ENCODE peak calls at places on chromosomes 3 and 15, in six cellular contexts. F is cardiac fibroblast; T is naive thymus-derived CD8-positive, alpha-beta T cell; B is RWPE1; M is spleen; E is Peyer's patch. S is an unnamed sample.

GRCh38 chr3:14147617-14148016 is 22.8 kb downstream of the TMEM43 start:
- DNase-seq in M (peak; percentile 21), F (no peak), T (no peak), E (no peak), B (no peak), S (no peak)

GRCh38 chr3:66582721-66583141 is 81.9 kb upstream of the LRIG1 start:
- DNase-seq in F (no peak), E (peak; percentile 48), T (peak; percentile 43), B (no peak), M (peak; percentile 83), S (peak; percentile 42)

GRCh38 chr3:147915057-147915456 is 505.9 kb downstream of the ZIC1 start:
- DNase-seq in F (peak; percentile 29), M (no peak), E (no peak), T (no peak), B (no peak), S (no peak)

GRCh38 chr3:29643034-29643425 is 362.2 kb downstream of the RBMS3 start:
- DNase-seq in M (no peak), F (no peak), T (no peak), E (no peak), B (no peak), S (no peak)

GRCh38 chr3:10198761-10199688 is 34.3 kb downstream of the IRAK2 start:
- DNase-seq in E (no peak), M (peak; percentile 84), T (peak; percentile 69), F (peak; percentile 96), B (peak; percentile 44), S (peak; percentile 64)

GRCh38 chr15:78663703-78664102 is 22.7 kb upstream of the CHRNB4 start:
- DNase-seq in T (no peak), M (no peak), B (no peak), E (no peak), F (no peak), S (no peak)

GRCh38 chr3:126208182-126208581 is 27.8 kb upstream of the ALDH1L1 start:
- DNase-seq in T (no peak), F (peak; percentile 64), B (no peak), M (no peak), E (no peak), S (no peak)

GRCh38 chr15:100114526-100114925 is 227.2 kb downstream of the ADAMTS17 start:
- DNase-seq in T (no peak), E (peak; percentile 20), M (peak; percentile 33), F (peak; percentile 45), B (no peak), S (no peak)

GRCh38 chr15:79248183-79248582 is 34.3 kb upstream of the ANKRD34C start:
- DNase-seq in E (no peak), F (no peak), M (no peak), B (no peak), T (no peak), S (no peak)

GRCh38 chr3:25469609-25470008 is 41.5 kb downstream of the RARB start:
- DNase-seq in E (no peak), F (no peak), B (no peak), T (no peak), M (no peak), S (no peak)

GRCh38 chr3:48644898-48645760 is 9.9 kb upstream of the SLC26A6 start:
- DNase-seq in T (no peak), F (no peak), M (no peak), E (no peak), B (no peak), S (no peak)

GRCh38 chr15:100098705-100099104 is 243.1 kb downstream of the ADAMTS17 start:
- DNase-seq in F (no peak), T (no peak), B (no peak), E (no peak), M (no peak), S (no peak)

GRCh38 chr3:185365281-185366211 is 2.6 kb downstream of the MAP3K13 start:
- DNase-seq in F (no peak), B (no peak), M (no peak), E (no peak), T (no peak), S (no peak)

GRCh38 chr3:197305854-197306253 is 7.4 kb upstream of the DLG1 start:
- DNase-seq in B (no peak), E (no peak), F (peak; percentile 71), M (no peak), T (no peak), S (no peak)

GRCh38 chr3:52346623-52347530 is 30.8 kb downstream of the DNAH1 start:
- DNase-seq in T (no peak), E (no peak), M (no peak), B (no peak), F (peak; percentile 58), S (no peak)

GRCh38 chr15:58628206-58629057 is 121.1 kb downstream of the ADAM10 start:
- DNase-seq in F (peak; percentile 33), E (no peak), T (no peak), B (no peak), M (no peak), S (no peak)

GRCh38 chr3:189664311-189664710 is 33.1 kb downstream of the TP63 start:
- DNase-seq in F (peak; percentile 97), M (no peak), T (no peak), E (no peak), B (peak; percentile 63), S (no peak)

GRCh38 chr3:141049681-141050080 is 1.5 kb upstream of the SPSB4 start:
- DNase-seq in M (no peak), E (no peak), F (no peak), B (no peak), T (no peak), S (no peak)

GRCh38 chr3:81244196-81244595 is 517.2 kb downstream of the GBE1 start:
- DNase-seq in T (no peak), E (no peak), M (no peak), B (no peak), F (no peak), S (no peak)

GRCh38 chr3:104582092-104582491 is 784.6 kb upstream of the ALCAM start:
- DNase-seq in B (no peak), M (no peak), T (no peak), F (peak; percentile 17), E (no peak), S (no peak)

GRCh38 chr15:100764778-100765457 is 114.7 kb upstream of the ALDH1A3 start:
- DNase-seq in B (no peak), E (no peak), M (peak; percentile 64), F (peak; percentile 8), T (no peak), S (no peak)

GRCh38 chr15:93146196-93146595 is 57.2 kb upstream of the RGMA start:
- DNase-seq in E (no peak), F (no peak), B (no peak), T (no peak), M (no peak), S (no peak)

GRCh38 chr3:62559831-62560445 is 186.6 kb upstream of the FEZF2 start:
- DNase-seq in M (no peak), T (no peak), E (no peak), F (peak; percentile 74), B (no peak), S (no peak)

GRCh38 chr3:13073042-13073906 is at the start of gene IQSEC1:
- DNase-seq in M (peak; percentile 94), F (peak; percentile 3), E (peak; percentile 63), B (peak; percentile 6), T (peak; percentile 67), S (peak; percentile 44)

GRCh38 chr3:71010731-71011455 is 572.6 kb downstream of the FOXP1 start:
- DNase-seq in E (no peak), B (no peak), T (peak; percentile 51), M (no peak), F (no peak), S (no peak)

GRCh38 chr3:150439657-150440056 is 31.6 kb downstream of the TSC22D2 start:
- DNase-seq in M (no peak), B (no peak), F (no peak), E (no peak), T (no peak), S (no peak)

GRCh38 chr3:197019021-197019420 is 10.6 kb downstream of the MELTF start:
- DNase-seq in M (no peak), E (no peak), T (no peak), B (no peak), F (no peak), S (no peak)

GRCh38 chr3:185754920-185755319 is 69.9 kb downstream of the IGF2BP2 start:
- DNase-seq in E (no peak), M (no peak), T (no peak), B (no peak), F (no peak), S (no peak)

GRCh38 chr15:33584797-33585196 is 274.0 kb downstream of the RYR3 start:
- DNase-seq in B (peak; percentile 71), T (no peak), E (no peak), M (no peak), F (peak; percentile 56), S (no peak)

GRCh38 chr3:116302087-116302747 is 143.1 kb downstream of the LSAMP start:
- DNase-seq in M (no peak), T (no peak), E (no peak), B (no peak), F (peak; percentile 24), S (no peak)

GRCh38 chr15:59074607-59075006 is 30.3 kb upstream of the CCNB2 start:
- DNase-seq in T (no peak), B (no peak), M (no peak), F (no peak), E (no peak), S (no peak)

GRCh38 chr15:38559908-38560307 is 4.7 kb downstream of the RASGRP1 start:
- DNase-seq in B (no peak), T (no peak), F (no peak), M (no peak), E (no peak), S (no peak)

GRCh38 chr15:56640549-56640948 is 92.8 kb downstream of the ZNF280D start:
- DNase-seq in T (no peak), B (no peak), F (no peak), E (no peak), M (no peak), S (no peak)

GRCh38 chr15:93467327-93467726 is 378.3 kb upstream of the RGMA start:
- DNase-seq in T (no peak), E (no peak), M (no peak), B (no peak), F (peak; percentile 1), S (no peak)